ENCODE peak calls at places on chromosomes 4 and X, in six cellular contexts. One of them, this sample, is unnamed.

GRCh38 chrX:53711446-53711845 is 24.9 kb upstream of the HUWE1 start:
- DNase-seq in GM12878: no peak
- DNase-seq in HCT116: no peak
- DNase-seq in H1: no peak
- DNase-seq in K562: no peak
- DNase-seq in HepG2: no peak
- DNase-seq in this sample: no peak

GRCh38 chrX:17521871-17522693 is 147.1 kb downstream of the NHS start:
- DNase-seq in GM12878: no peak
- DNase-seq in HCT116: peak; percentile 16
- DNase-seq in H1: no peak
- DNase-seq in K562: peak; percentile 8
- DNase-seq in HepG2: no peak
- DNase-seq in this sample: no peak

GRCh38 chrX:154082396-154083133 is 15.0 kb downstream of the MECP2 start:
- DNase-seq in GM12878: no peak
- DNase-seq in HCT116: no peak
- DNase-seq in H1: no peak
- DNase-seq in K562: no peak
- DNase-seq in HepG2: no peak
- DNase-seq in this sample: no peak

GRCh38 chr4:143711543-143712159 is 11.2 kb upstream of the FREM3 start:
- DNase-seq in GM12878: no peak
- DNase-seq in HCT116: no peak
- DNase-seq in H1: no peak
- DNase-seq in K562: no peak
- DNase-seq in HepG2: no peak
- DNase-seq in this sample: no peak

GRCh38 chr4:151324449-151325319 is 721 bp downstream of the SH3D19 start:
- DNase-seq in GM12878: no peak
- DNase-seq in HCT116: peak; percentile 90
- DNase-seq in H1: peak; percentile 71
- DNase-seq in K562: peak; percentile 15
- DNase-seq in HepG2: peak; percentile 99
- DNase-seq in this sample: no peak

GRCh38 chr4:142194905-142195304 is 558.5 kb downstream of the IL15 start:
- DNase-seq in GM12878: no peak
- DNase-seq in HCT116: no peak
- DNase-seq in H1: no peak
- DNase-seq in K562: no peak
- DNase-seq in HepG2: no peak
- DNase-seq in this sample: no peak

GRCh38 chr4:105666693-105667092 is 41.8 kb downstream of the INTS12 start:
- DNase-seq in GM12878: no peak
- DNase-seq in HCT116: no peak
- DNase-seq in H1: no peak
- DNase-seq in K562: no peak
- DNase-seq in HepG2: no peak
- DNase-seq in this sample: no peak

GRCh38 chr4:32735856-32736590 is 2015.9 kb downstream of the PCDH7 start:
- DNase-seq in GM12878: no peak
- DNase-seq in HCT116: no peak
- DNase-seq in H1: no peak
- DNase-seq in K562: no peak
- DNase-seq in HepG2: no peak
- DNase-seq in this sample: no peak

GRCh38 chrX:118062048-118062789 is 54.4 kb downstream of the KLHL13 start:
- DNase-seq in GM12878: no peak
- DNase-seq in HCT116: no peak
- DNase-seq in H1: no peak
- DNase-seq in K562: no peak
- DNase-seq in HepG2: no peak
- DNase-seq in this sample: no peak

GRCh38 chrX:124349054-124349453 is 2.7 kb downstream of the SH2D1A start:
- DNase-seq in GM12878: no peak
- DNase-seq in HCT116: no peak
- DNase-seq in H1: no peak
- DNase-seq in K562: no peak
- DNase-seq in HepG2: no peak
- DNase-seq in this sample: no peak

GRCh38 chrX:149825424-149825823 is 43.7 kb downstream of the MAGEA9 start:
- DNase-seq in GM12878: no peak
- DNase-seq in HCT116: peak; percentile 7
- DNase-seq in H1: peak; percentile 72
- DNase-seq in K562: no peak
- DNase-seq in HepG2: peak; percentile 2
- DNase-seq in this sample: no peak

GRCh38 chrX:21529771-21530170 is 128.4 kb downstream of the KLHL34 start:
- DNase-seq in GM12878: no peak
- DNase-seq in HCT116: no peak
- DNase-seq in H1: no peak
- DNase-seq in K562: no peak
- DNase-seq in HepG2: no peak
- DNase-seq in this sample: no peak

GRCh38 chrX:115957862-115958490 is 212.6 kb upstream of the AGTR2 start:
- DNase-seq in GM12878: no peak
- DNase-seq in HCT116: no peak
- DNase-seq in H1: no peak
- DNase-seq in K562: no peak
- DNase-seq in HepG2: peak; percentile 21
- DNase-seq in this sample: no peak

GRCh38 chrX:71823391-71824057 is 60.4 kb downstream of the CXorf49B start:
- DNase-seq in GM12878: no peak
- DNase-seq in HCT116: no peak
- DNase-seq in H1: no peak
- DNase-seq in K562: no peak
- DNase-seq in HepG2: no peak
- DNase-seq in this sample: no peak

GRCh38 chr4:43776371-43776770 is 672.2 kb downstream of the KCTD8 start:
- DNase-seq in GM12878: no peak
- DNase-seq in HCT116: no peak
- DNase-seq in H1: no peak
- DNase-seq in K562: no peak
- DNase-seq in HepG2: peak; percentile 3
- DNase-seq in this sample: no peak

GRCh38 chr4:85995361-85995760 is 364.5 kb downstream of the MAPK10 start:
- DNase-seq in GM12878: no peak
- DNase-seq in HCT116: no peak
- DNase-seq in H1: no peak
- DNase-seq in K562: no peak
- DNase-seq in HepG2: no peak
- DNase-seq in this sample: no peak

GRCh38 chrX:93419642-93420041 is 253.7 kb downstream of the NAP1L3 start:
- DNase-seq in GM12878: no peak
- DNase-seq in HCT116: no peak
- DNase-seq in H1: no peak
- DNase-seq in K562: no peak
- DNase-seq in HepG2: no peak
- DNase-seq in this sample: no peak

GRCh38 chr4:55068522-55068921 is 56.9 kb downstream of the KDR start:
- DNase-seq in GM12878: no peak
- DNase-seq in HCT116: no peak
- DNase-seq in H1: no peak
- DNase-seq in K562: no peak
- DNase-seq in HepG2: no peak
- DNase-seq in this sample: no peak

GRCh38 chrX:41559662-41560061 is 112.5 kb downstream of the NYX start:
- DNase-seq in GM12878: no peak
- DNase-seq in HCT116: no peak
- DNase-seq in H1: no peak
- DNase-seq in K562: peak; percentile 25
- DNase-seq in HepG2: no peak
- DNase-seq in this sample: no peak

GRCh38 chr4:57061395-57061794 is 48.8 kb downstream of the IGFBP7 start:
- DNase-seq in GM12878: no peak
- DNase-seq in HCT116: no peak
- DNase-seq in H1: no peak
- DNase-seq in K562: no peak
- DNase-seq in HepG2: no peak
- DNase-seq in this sample: no peak

GRCh38 chrX:48945517-48946348 is 11.7 kb downstream of the OTUD5 start:
- DNase-seq in GM12878: no peak
- DNase-seq in HCT116: peak; percentile 6
- DNase-seq in H1: peak; percentile 47
- DNase-seq in K562: peak; percentile 39
- DNase-seq in HepG2: peak; percentile 40
- DNase-seq in this sample: no peak

GRCh38 chr4:76984788-76985211 is 35.2 kb downstream of the SEPTIN11 start:
- DNase-seq in GM12878: no peak
- DNase-seq in HCT116: no peak
- DNase-seq in H1: no peak
- DNase-seq in K562: no peak
- DNase-seq in HepG2: peak; percentile 64
- DNase-seq in this sample: no peak

GRCh38 chr4:42750091-42750490 is 93.2 kb upstream of the ATP8A1 start:
- DNase-seq in GM12878: peak; percentile 3
- DNase-seq in HCT116: no peak
- DNase-seq in H1: no peak
- DNase-seq in K562: no peak
- DNase-seq in HepG2: no peak
- DNase-seq in this sample: no peak
- TF ChIP-seq YY1 in GM12878: no peak
- TF ChIP-seq YY1 in HCT116: no peak
- TF ChIP-seq YY1 in H1: no peak
- TF ChIP-seq YY1 in K562: no peak
- TF ChIP-seq YY1 in HepG2: no peak
- TF ChIP-seq YY1 in this sample: no peak

GRCh38 chr4:73528171-73528570 is 46.6 kb downstream of the AFM start:
- DNase-seq in GM12878: no peak
- DNase-seq in HCT116: no peak
- DNase-seq in H1: no peak
- DNase-seq in K562: no peak
- DNase-seq in HepG2: no peak
- DNase-seq in this sample: no peak

GRCh38 chr4:73539386-73539785 is 57.8 kb downstream of the AFM start:
- DNase-seq in GM12878: no peak
- DNase-seq in HCT116: no peak
- DNase-seq in H1: no peak
- DNase-seq in K562: no peak
- DNase-seq in HepG2: no peak
- DNase-seq in this sample: no peak

GRCh38 chr4:73538162-73538561 is 56.6 kb downstream of the AFM start:
- DNase-seq in GM12878: peak; percentile 20
- DNase-seq in HCT116: no peak
- DNase-seq in H1: no peak
- DNase-seq in K562: no peak
- DNase-seq in HepG2: no peak
- DNase-seq in this sample: no peak

DNA sequence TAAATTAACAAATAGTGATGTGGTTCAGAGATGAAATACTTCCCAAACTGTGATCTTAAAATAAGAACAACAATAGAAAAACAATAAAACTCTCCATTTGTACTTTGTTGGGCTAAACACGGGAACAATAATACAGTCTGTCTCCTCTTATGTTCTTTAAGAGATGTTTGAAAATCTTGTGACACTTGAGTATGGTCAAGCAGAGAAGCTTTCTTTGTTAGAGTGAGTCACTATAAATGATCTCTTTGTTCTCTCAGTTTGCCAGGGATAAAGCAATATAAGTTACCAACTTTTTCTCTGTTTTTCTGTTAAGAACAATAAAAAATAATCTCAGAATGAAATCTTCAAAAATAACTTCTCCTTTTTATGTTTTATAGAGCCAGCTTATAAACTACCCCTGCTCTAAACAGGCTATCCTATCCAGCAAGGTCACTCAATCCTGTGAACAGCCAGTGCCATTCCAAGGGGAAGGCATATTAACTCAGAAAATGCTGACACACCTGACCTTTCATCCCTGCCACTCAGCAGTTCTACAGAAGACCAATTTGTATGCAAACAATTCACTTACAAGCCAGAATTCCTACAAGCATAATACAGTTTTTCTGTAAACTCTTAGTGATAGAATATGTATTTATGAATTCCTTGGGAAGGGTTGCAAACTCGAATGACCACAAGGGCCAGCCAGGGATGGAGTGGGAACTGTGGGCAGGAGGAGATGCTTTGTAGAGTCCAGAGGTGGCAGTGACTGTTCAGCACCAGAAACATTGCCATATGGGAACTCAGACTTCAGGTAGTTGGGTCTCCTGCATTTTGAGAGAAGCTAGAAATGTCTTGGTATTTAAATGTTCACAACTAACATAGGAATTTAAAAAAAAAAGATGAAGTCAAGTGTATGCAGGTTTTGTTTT is 52.2 kb downstream of the AFM start:
- DNase-seq in GM12878: no peak
- DNase-seq in HCT116: no peak
- DNase-seq in H1: no peak
- DNase-seq in K562: no peak
- DNase-seq in HepG2: peak; percentile 62
- DNase-seq in this sample: no peak
- H3K9ac ChIP-seq in GM12878: no peak overlapping the region
- H3K9ac ChIP-seq in HCT116: no peak overlapping the region
- H3K9ac ChIP-seq in H1: no peak overlapping the region
- H3K9ac ChIP-seq in K562: no peak overlapping the region
- H3K9ac ChIP-seq in HepG2: no peak overlapping the region
- H3K9ac ChIP-seq in this sample: no peak overlapping the region

GRCh38 chrX:44506688-44507087 is 36.0 kb downstream of the FUNDC1 start:
- DNase-seq in GM12878: no peak
- DNase-seq in HCT116: no peak
- DNase-seq in H1: no peak
- DNase-seq in K562: no peak
- DNase-seq in HepG2: no peak
- DNase-seq in this sample: peak; percentile 35

GRCh38 chrX:44507292-44507691 is 35.4 kb downstream of the FUNDC1 start:
- DNase-seq in GM12878: no peak
- DNase-seq in HCT116: no peak
- DNase-seq in H1: no peak
- DNase-seq in K562: no peak
- DNase-seq in HepG2: no peak
- DNase-seq in this sample: no peak

DNA sequence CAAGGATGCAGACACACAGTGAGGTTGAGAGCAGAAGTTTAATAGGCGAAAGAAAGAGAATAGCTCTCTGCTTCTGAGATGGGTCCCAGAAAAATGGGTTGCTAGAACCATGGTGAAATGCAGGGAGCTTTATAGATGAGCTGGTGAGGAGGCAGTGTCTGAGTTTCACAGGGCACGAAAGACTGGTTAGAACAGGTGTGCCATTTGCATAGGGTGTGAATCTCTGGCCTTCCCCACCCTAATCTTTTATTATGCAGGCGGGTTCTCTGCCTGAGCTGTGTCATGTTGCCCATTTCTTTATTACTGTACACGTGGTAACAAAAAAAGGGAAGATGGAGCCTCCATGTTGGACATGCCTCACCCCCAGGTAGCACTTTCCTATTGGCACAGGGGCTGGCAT is 39.1 kb downstream of the FUNDC1 start:
- DNase-seq in GM12878: no peak
- DNase-seq in HCT116: no peak
- DNase-seq in H1: no peak
- DNase-seq in K562: no peak
- DNase-seq in HepG2: no peak
- DNase-seq in this sample: no peak
- TF ChIP-seq ZNF274 in GM12878: no peak
- TF ChIP-seq ZNF274 in HCT116: no peak
- TF ChIP-seq ZNF274 in H1: no peak
- TF ChIP-seq ZNF274 in K562: no peak
- TF ChIP-seq ZNF274 in HepG2: no peak
- TF ChIP-seq ZNF274 in this sample: no peak

GRCh38 chrX:68941385-68941952 is 112.6 kb downstream of the EFNB1 start:
- DNase-seq in GM12878: no peak
- DNase-seq in HCT116: no peak
- DNase-seq in H1: no peak
- DNase-seq in K562: no peak
- DNase-seq in HepG2: no peak
- DNase-seq in this sample: no peak
- TF ChIP-seq YY1 in GM12878: no peak
- TF ChIP-seq YY1 in HCT116: no peak
- TF ChIP-seq YY1 in H1: no peak
- TF ChIP-seq YY1 in K562: no peak
- TF ChIP-seq YY1 in HepG2: no peak
- TF ChIP-seq YY1 in this sample: no peak

This sample was measured in NT2/D1.